ENCODE peak calls at places on chromosomes 5 and 9, in seven cellular contexts. One of them, this sample, is unnamed.
A peak's percentile ranks its signal among the peaks of the same experiment; 100 is the strongest.

GRCh38 chr5:172749881-172750608 is 20.9 kb downstream of the DUSP1 start:
- DNase-seq in A549: no peak
- DNase-seq in HepG2: no peak
- DNase-seq in GM23248: no peak
- DNase-seq in IMR-90: no peak
- DNase-seq in neural progenitor cell: no peak
- DNase-seq in SK-N-SH: no peak
- DNase-seq in this sample: peak; percentile 55

GRCh38 chr9:114746591-114746990 is 59.2 kb downstream of the TNFSF15 start:
- DNase-seq in A549: no peak
- DNase-seq in HepG2: no peak
- DNase-seq in GM23248: peak; percentile 60
- DNase-seq in IMR-90: no peak
- DNase-seq in neural progenitor cell: peak; percentile 7
- DNase-seq in SK-N-SH: no peak
- DNase-seq in this sample: no peak

GRCh38 chr5:154097031-154097430 is 58.3 kb downstream of the MFAP3 start:
- DNase-seq in A549: no peak
- DNase-seq in HepG2: peak; percentile 3
- DNase-seq in GM23248: no peak
- DNase-seq in IMR-90: no peak
- DNase-seq in neural progenitor cell: peak; percentile 49
- DNase-seq in SK-N-SH: no peak
- DNase-seq in this sample: no peak

GRCh38 chr5:35921930-35922329 is 16.5 kb downstream of the CAPSL start:
- DNase-seq in A549: no peak
- DNase-seq in HepG2: no peak
- DNase-seq in GM23248: no peak
- DNase-seq in IMR-90: no peak
- DNase-seq in neural progenitor cell: no peak
- DNase-seq in SK-N-SH: no peak
- DNase-seq in this sample: no peak

GRCh38 chr5:141883184-141883947 is 5.2 kb upstream of the PCDH1 start:
- DNase-seq in A549: peak; percentile 19
- DNase-seq in HepG2: no peak
- DNase-seq in GM23248: peak; percentile 63
- DNase-seq in IMR-90: peak; percentile 11
- DNase-seq in neural progenitor cell: peak; percentile 89
- DNase-seq in SK-N-SH: peak; percentile 65
- DNase-seq in this sample: no peak

GRCh38 chr9:530681-531080 is 310.8 kb upstream of the DMRT1 start:
- DNase-seq in A549: peak; percentile 32
- DNase-seq in HepG2: no peak
- DNase-seq in GM23248: peak; percentile 50
- DNase-seq in IMR-90: peak; percentile 2
- DNase-seq in neural progenitor cell: no peak
- DNase-seq in SK-N-SH: no peak
- DNase-seq in this sample: peak; percentile 32

GRCh38 chr5:4413996-4414395 is 726.1 kb upstream of the ADAMTS16 start:
- DNase-seq in A549: no peak
- DNase-seq in HepG2: no peak
- DNase-seq in GM23248: no peak
- DNase-seq in IMR-90: no peak
- DNase-seq in neural progenitor cell: peak; percentile 56
- DNase-seq in SK-N-SH: no peak
- DNase-seq in this sample: no peak

GRCh38 chr5:78662323-78662722 is 13.8 kb upstream of the LHFPL2 start:
- DNase-seq in A549: no peak
- DNase-seq in HepG2: no peak
- DNase-seq in GM23248: no peak
- DNase-seq in IMR-90: no peak
- DNase-seq in neural progenitor cell: no peak
- DNase-seq in SK-N-SH: no peak
- DNase-seq in this sample: no peak

GRCh38 chr5:38871790-38872551 is 26.2 kb downstream of the OSMR start:
- DNase-seq in A549: peak; percentile 97
- DNase-seq in HepG2: peak; percentile 23
- DNase-seq in GM23248: peak; percentile 97
- DNase-seq in IMR-90: peak; percentile 100
- DNase-seq in neural progenitor cell: no peak
- DNase-seq in SK-N-SH: no peak
- DNase-seq in this sample: peak; percentile 99
- H3K4me2 ChIP-seq in A549: peak overlapping the region; percentile 73
- H3K4me2 ChIP-seq in HepG2: no peak overlapping the region
- H3K4me2 ChIP-seq in GM23248: peak overlapping the region; percentile 36
- H3K4me2 ChIP-seq in IMR-90: peak overlapping the region; percentile 37
- H3K4me2 ChIP-seq in neural progenitor cell: no peak overlapping the region
- H3K4me2 ChIP-seq in SK-N-SH: peak overlapping the region; percentile 63
- H3K4me2 ChIP-seq in this sample: peak overlapping the region; percentile 68

GRCh38 chr9:133199648-133200321 is 9.3 kb downstream of the OBP2B start:
- DNase-seq in A549: no peak
- DNase-seq in HepG2: no peak
- DNase-seq in GM23248: no peak
- DNase-seq in IMR-90: no peak
- DNase-seq in neural progenitor cell: no peak
- DNase-seq in SK-N-SH: no peak
- DNase-seq in this sample: no peak
- H3K4me3 ChIP-seq in A549: no peak overlapping the region
- H3K4me3 ChIP-seq in HepG2: peak overlapping the region; percentile 16
- H3K4me3 ChIP-seq in GM23248: no peak overlapping the region
- H3K4me3 ChIP-seq in IMR-90: no peak overlapping the region
- H3K4me3 ChIP-seq in neural progenitor cell: no peak overlapping the region
- H3K4me3 ChIP-seq in SK-N-SH: no peak overlapping the region
- H3K4me3 ChIP-seq in this sample: no peak overlapping the region

GRCh38 chr9:70415476-70415875 is 1.0 kb upstream of the KLF9 start:
- DNase-seq in A549: no peak
- DNase-seq in HepG2: no peak
- DNase-seq in GM23248: no peak
- DNase-seq in IMR-90: no peak
- DNase-seq in neural progenitor cell: no peak
- DNase-seq in SK-N-SH: no peak
- DNase-seq in this sample: no peak
- H3K27ac ChIP-seq in A549: no peak overlapping the region
- H3K27ac ChIP-seq in HepG2: no peak overlapping the region
- H3K27ac ChIP-seq in GM23248: peak overlapping the region; percentile 100
- H3K27ac ChIP-seq in IMR-90: no peak overlapping the region
- H3K27ac ChIP-seq in neural progenitor cell: no peak overlapping the region
- H3K27ac ChIP-seq in SK-N-SH: no peak overlapping the region
- H3K27ac ChIP-seq in this sample: no peak overlapping the region

DNA sequence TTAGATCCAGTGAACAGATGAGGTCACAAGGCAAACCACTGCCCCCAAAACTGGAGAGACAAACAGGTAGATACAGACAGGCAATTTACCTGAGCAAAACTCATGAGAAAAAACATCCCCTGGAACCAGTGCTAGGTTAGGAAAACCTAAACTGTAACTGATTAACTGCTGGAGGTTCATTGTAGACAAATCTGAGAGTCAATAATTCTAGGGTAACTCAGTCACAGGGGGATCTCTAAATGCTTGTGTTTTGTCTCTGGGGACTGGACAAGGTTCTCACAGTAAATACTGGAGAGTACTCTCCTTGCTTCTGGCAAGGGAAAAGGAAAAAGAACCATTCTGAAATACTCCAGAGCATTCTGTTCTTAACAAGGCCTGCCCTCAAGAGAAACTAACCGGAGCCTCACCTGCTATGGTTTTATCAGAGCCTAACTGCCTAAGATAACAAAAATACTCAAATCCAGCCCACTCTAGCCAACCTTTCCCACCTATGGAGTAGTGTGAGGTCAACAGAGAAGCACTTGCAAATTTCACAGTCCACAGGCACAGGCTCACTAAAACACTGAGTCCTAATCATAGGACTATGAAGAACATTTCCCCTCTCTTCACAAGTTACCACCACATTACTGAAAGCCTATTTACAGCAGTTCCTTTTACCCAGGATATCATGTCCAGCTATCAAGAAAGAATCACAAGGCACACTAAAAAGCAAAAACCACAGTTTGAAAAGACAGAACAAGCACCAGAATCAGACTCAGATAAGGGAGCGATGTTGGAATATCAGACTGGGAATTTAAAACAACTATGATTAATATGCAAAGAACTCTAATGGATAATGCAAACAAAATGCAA is 139.9 kb upstream of the ACOT12 start:
- DNase-seq in A549: no peak
- DNase-seq in HepG2: no peak
- DNase-seq in GM23248: no peak
- DNase-seq in IMR-90: no peak
- DNase-seq in neural progenitor cell: no peak
- DNase-seq in SK-N-SH: no peak
- DNase-seq in this sample: no peak
- H3K4me2 ChIP-seq in A549: no peak overlapping the region
- H3K4me2 ChIP-seq in HepG2: no peak overlapping the region
- H3K4me2 ChIP-seq in GM23248: no peak overlapping the region
- H3K4me2 ChIP-seq in IMR-90: no peak overlapping the region
- H3K4me2 ChIP-seq in neural progenitor cell: no peak overlapping the region
- H3K4me2 ChIP-seq in SK-N-SH: no peak overlapping the region
- H3K4me2 ChIP-seq in this sample: no peak overlapping the region

DNA sequence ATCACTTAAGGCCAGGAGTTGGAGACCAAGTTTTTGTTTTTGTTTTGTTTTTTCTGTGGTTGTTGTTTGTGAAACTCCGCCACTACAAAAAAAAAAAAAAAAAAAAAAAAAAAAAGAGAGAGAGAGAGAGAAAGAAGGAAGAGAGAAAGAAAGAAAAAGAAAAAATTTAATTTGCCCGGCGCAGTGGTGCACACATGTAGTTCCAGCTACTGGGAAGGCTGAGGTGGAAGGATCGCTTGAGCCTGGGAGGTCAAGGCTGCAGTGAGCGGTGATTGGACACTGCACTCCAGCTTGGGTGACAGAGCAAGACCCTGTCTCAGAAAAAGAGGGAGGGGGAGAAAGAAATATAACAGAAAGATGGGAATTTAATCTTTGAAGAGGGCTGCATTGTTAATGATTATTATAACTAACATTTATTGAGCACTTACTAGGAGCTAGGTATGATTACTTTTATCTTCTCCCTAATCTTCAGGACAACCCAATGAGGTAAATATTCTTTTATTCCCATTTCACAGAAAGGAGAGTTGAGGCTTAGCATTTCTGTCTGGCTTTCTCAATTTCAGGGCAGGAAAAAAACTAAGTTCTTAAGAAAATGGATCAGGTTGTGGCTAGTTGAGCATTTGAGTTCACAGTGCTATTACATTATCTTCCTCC is 1.0 kb downstream of the THG1L start:
- DNase-seq in A549: no peak
- DNase-seq in HepG2: no peak
- DNase-seq in GM23248: no peak
- DNase-seq in IMR-90: no peak
- DNase-seq in neural progenitor cell: no peak
- DNase-seq in SK-N-SH: no peak
- DNase-seq in this sample: no peak
- H3K4me3 ChIP-seq in A549: peak overlapping the region; percentile 52
- H3K4me3 ChIP-seq in HepG2: peak overlapping the region; percentile 83
- H3K4me3 ChIP-seq in GM23248: peak overlapping the region; percentile 86
- H3K4me3 ChIP-seq in IMR-90: no peak overlapping the region
- H3K4me3 ChIP-seq in neural progenitor cell: peak overlapping the region; percentile 65
- H3K4me3 ChIP-seq in SK-N-SH: peak overlapping the region; percentile 93
- H3K4me3 ChIP-seq in this sample: peak overlapping the region; percentile 92

DNA sequence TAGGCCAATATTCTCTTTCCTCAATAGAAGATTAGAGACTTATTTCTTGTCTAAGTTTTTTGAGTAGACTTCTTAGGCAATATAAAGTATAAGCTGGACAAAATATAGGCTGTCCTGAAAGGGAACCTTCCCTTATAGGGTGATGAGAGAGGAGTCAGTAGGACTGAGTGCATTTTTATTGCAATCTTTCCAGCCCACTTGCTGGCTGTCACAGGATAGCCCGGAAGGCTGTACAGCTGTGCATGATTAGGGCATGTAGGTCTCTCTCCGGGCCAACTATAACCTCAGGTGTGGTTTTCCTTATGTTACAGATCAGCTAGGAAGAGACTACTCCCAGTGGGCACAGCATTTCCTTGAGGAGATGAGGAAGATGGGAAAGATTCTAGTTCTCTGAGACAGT is 159.8 kb upstream of the MEF2C start:
- DNase-seq in A549: no peak
- DNase-seq in HepG2: no peak
- DNase-seq in GM23248: no peak
- DNase-seq in IMR-90: no peak
- DNase-seq in neural progenitor cell: no peak
- DNase-seq in SK-N-SH: no peak
- DNase-seq in this sample: no peak
- H3K27ac ChIP-seq in A549: no peak overlapping the region
- H3K27ac ChIP-seq in HepG2: no peak overlapping the region
- H3K27ac ChIP-seq in GM23248: no peak overlapping the region
- H3K27ac ChIP-seq in IMR-90: no peak overlapping the region
- H3K27ac ChIP-seq in neural progenitor cell: no peak overlapping the region
- H3K27ac ChIP-seq in SK-N-SH: no peak overlapping the region
- H3K27ac ChIP-seq in this sample: no peak overlapping the region

GRCh38 chr5:132525299-132525724 is 18.0 kb downstream of the IL5 start:
- DNase-seq in A549: no peak
- DNase-seq in HepG2: no peak
- DNase-seq in GM23248: no peak
- DNase-seq in IMR-90: no peak
- DNase-seq in neural progenitor cell: no peak
- DNase-seq in SK-N-SH: no peak
- DNase-seq in this sample: no peak

GRCh38 chr5:132530946-132531345 is 12.4 kb downstream of the IL5 start:
- DNase-seq in A549: no peak
- DNase-seq in HepG2: no peak
- DNase-seq in GM23248: no peak
- DNase-seq in IMR-90: no peak
- DNase-seq in neural progenitor cell: no peak
- DNase-seq in SK-N-SH: no peak
- DNase-seq in this sample: no peak

GRCh38 chr5:132528866-132529634 is 14.3 kb downstream of the IL5 start:
- DNase-seq in A549: no peak
- DNase-seq in HepG2: no peak
- DNase-seq in GM23248: no peak
- DNase-seq in IMR-90: no peak
- DNase-seq in neural progenitor cell: no peak
- DNase-seq in SK-N-SH: no peak
- DNase-seq in this sample: no peak

GRCh38 chr5:132526974-132527564 is 16.3 kb downstream of the IL5 start:
- DNase-seq in A549: no peak
- DNase-seq in HepG2: peak; percentile 8
- DNase-seq in GM23248: peak; percentile 59
- DNase-seq in IMR-90: peak; percentile 54
- DNase-seq in neural progenitor cell: no peak
- DNase-seq in SK-N-SH: no peak
- DNase-seq in this sample: no peak

DNA sequence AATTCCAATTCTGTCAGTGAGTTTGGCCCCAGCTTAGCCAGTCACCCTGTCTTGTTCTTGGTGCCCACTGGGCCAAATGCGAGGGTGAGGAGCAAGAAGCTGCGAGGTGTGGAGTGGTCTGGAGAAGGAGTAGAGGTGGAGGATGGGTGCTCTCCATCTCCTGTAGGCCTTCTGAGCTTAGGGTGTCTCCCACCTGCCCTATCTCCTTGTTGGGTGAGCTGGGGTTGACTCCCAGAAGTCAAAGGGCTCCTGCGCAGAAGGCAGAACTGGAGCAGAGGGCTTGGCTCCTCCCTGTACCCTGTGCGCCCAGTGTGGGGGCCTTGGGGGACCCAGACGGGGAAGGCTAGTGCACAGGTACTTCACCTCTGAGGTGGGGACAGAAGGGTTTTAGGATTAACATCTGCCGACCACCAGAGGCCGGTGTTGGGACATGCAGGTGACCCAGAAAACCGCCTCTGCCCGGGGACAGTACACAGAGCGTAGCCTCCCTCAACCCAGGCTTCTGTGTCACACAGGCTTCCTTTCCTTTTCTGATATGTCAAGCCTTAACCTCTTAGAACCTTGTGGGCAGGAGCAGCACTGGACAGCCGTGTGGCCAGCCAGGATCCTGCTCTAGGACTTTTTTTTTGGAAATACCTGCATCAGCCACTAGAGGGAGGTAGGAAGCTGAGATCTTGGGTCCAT is 16.9 kb downstream of the IL5 start:
- DNase-seq in A549: peak; percentile 59
- DNase-seq in HepG2: peak; percentile 66
- DNase-seq in GM23248: peak; percentile 66
- DNase-seq in IMR-90: peak; percentile 50
- DNase-seq in neural progenitor cell: peak; percentile 72
- DNase-seq in SK-N-SH: peak; percentile 70
- DNase-seq in this sample: no peak
- H3K4me2 ChIP-seq in A549: peak overlapping the region; percentile 70
- H3K4me2 ChIP-seq in HepG2: peak overlapping the region; percentile 88
- H3K4me2 ChIP-seq in GM23248: peak overlapping the region; percentile 59
- H3K4me2 ChIP-seq in IMR-90: peak overlapping the region; percentile 78
- H3K4me2 ChIP-seq in neural progenitor cell: peak overlapping the region; percentile 65
- H3K4me2 ChIP-seq in SK-N-SH: peak overlapping the region; percentile 63
- H3K4me2 ChIP-seq in this sample: peak overlapping the region; percentile 77

This sample was measured in astrocyte.